ENCODE peak calls at places on chromosomes 6 and 20, in four cellular contexts. One of them, this sample, is unnamed.

GRCh38 chr20:20192366-20192765 is 140.0 kb downstream of the CFAP61 start:
- DNase-seq in iPS DF 19.7: no peak
- DNase-seq in activated naive CD4-positive, alpha-beta T cell: no peak
- DNase-seq in activated T-cell treated with anti-CD3 and anti-CD28 coated beads, Interleukin-2, amount 50 U/mL, for 4 hours: no peak
- DNase-seq in this sample: no peak

GRCh38 chr20:2006452-2007381 is 12.9 kb upstream of the PDYN start:
- DNase-seq in activated T-cell treated with anti-CD3 and anti-CD28 coated beads, Interleukin-2, amount 50 U/mL, for 4 hours: peak; percentile 7
- DNase-seq in activated naive CD4-positive, alpha-beta T cell: no peak
- DNase-seq in iPS DF 19.7: no peak
- DNase-seq in this sample: peak; percentile 37

GRCh38 chr6:82608365-82608764 is 244.7 kb downstream of the TPBG start:
- DNase-seq in activated naive CD4-positive, alpha-beta T cell: no peak
- DNase-seq in iPS DF 19.7: no peak
- DNase-seq in activated T-cell treated with anti-CD3 and anti-CD28 coated beads, Interleukin-2, amount 50 U/mL, for 4 hours: no peak
- DNase-seq in this sample: no peak

GRCh38 chr6:88569959-88570358 is 393.5 kb downstream of the RNGTT start:
- DNase-seq in activated naive CD4-positive, alpha-beta T cell: no peak
- DNase-seq in iPS DF 19.7: no peak
- DNase-seq in activated T-cell treated with anti-CD3 and anti-CD28 coated beads, Interleukin-2, amount 50 U/mL, for 4 hours: no peak
- DNase-seq in this sample: no peak

GRCh38 chr20:20463933-20464374 is 96.0 kb downstream of the INSM1 start:
- DNase-seq in activated naive CD4-positive, alpha-beta T cell: no peak
- DNase-seq in activated T-cell treated with anti-CD3 and anti-CD28 coated beads, Interleukin-2, amount 50 U/mL, for 4 hours: no peak
- DNase-seq in iPS DF 19.7: peak; percentile 94
- DNase-seq in this sample: peak; percentile 80

GRCh38 chr20:56429496-56429895 is 17.4 kb downstream of the CASS4 start:
- DNase-seq in iPS DF 19.7: no peak
- DNase-seq in activated naive CD4-positive, alpha-beta T cell: no peak
- DNase-seq in activated T-cell treated with anti-CD3 and anti-CD28 coated beads, Interleukin-2, amount 50 U/mL, for 4 hours: peak; percentile 52
- DNase-seq in this sample: no peak

GRCh38 chr6:112620832-112621569 is 273.9 kb downstream of the RFPL4B start:
- DNase-seq in activated naive CD4-positive, alpha-beta T cell: no peak
- DNase-seq in activated T-cell treated with anti-CD3 and anti-CD28 coated beads, Interleukin-2, amount 50 U/mL, for 4 hours: no peak
- DNase-seq in iPS DF 19.7: no peak
- DNase-seq in this sample: no peak

GRCh38 chr6:130322673-130323268 is 43.0 kb upstream of the TMEM200A start:
- DNase-seq in iPS DF 19.7: peak; percentile 7
- DNase-seq in activated T-cell treated with anti-CD3 and anti-CD28 coated beads, Interleukin-2, amount 50 U/mL, for 4 hours: peak; percentile 43
- DNase-seq in activated naive CD4-positive, alpha-beta T cell: peak; percentile 20
- DNase-seq in this sample: peak; percentile 35

GRCh38 chr20:58162976-58163375 is 65.5 kb downstream of the ANKRD60 start:
- DNase-seq in iPS DF 19.7: no peak
- DNase-seq in activated T-cell treated with anti-CD3 and anti-CD28 coated beads, Interleukin-2, amount 50 U/mL, for 4 hours: no peak
- DNase-seq in activated naive CD4-positive, alpha-beta T cell: no peak
- DNase-seq in this sample: no peak

GRCh38 chr6:135182120-135182992 is 1.2 kb downstream of the MYB start:
- DNase-seq in activated naive CD4-positive, alpha-beta T cell: peak; percentile 33
- DNase-seq in iPS DF 19.7: no peak
- DNase-seq in activated T-cell treated with anti-CD3 and anti-CD28 coated beads, Interleukin-2, amount 50 U/mL, for 4 hours: peak; percentile 46
- DNase-seq in this sample: no peak

GRCh38 chr6:97177905-97178304 is 105.1 kb downstream of the MMS22L start:
- DNase-seq in activated T-cell treated with anti-CD3 and anti-CD28 coated beads, Interleukin-2, amount 50 U/mL, for 4 hours: no peak
- DNase-seq in activated naive CD4-positive, alpha-beta T cell: no peak
- DNase-seq in iPS DF 19.7: no peak
- DNase-seq in this sample: no peak

GRCh38 chr6:27617046-27617687 is 144.3 kb upstream of the ZNF184 start:
- DNase-seq in activated naive CD4-positive, alpha-beta T cell: no peak
- DNase-seq in iPS DF 19.7: no peak
- DNase-seq in activated T-cell treated with anti-CD3 and anti-CD28 coated beads, Interleukin-2, amount 50 U/mL, for 4 hours: no peak
- DNase-seq in this sample: no peak

GRCh38 chr20:62210496-62210855 is 9.6 kb downstream of the HRH3 start:
- DNase-seq in activated T-cell treated with anti-CD3 and anti-CD28 coated beads, Interleukin-2, amount 50 U/mL, for 4 hours: no peak
- DNase-seq in iPS DF 19.7: no peak
- DNase-seq in activated naive CD4-positive, alpha-beta T cell: no peak
- DNase-seq in this sample: no peak

GRCh38 chr20:8454137-8454712 is 322.2 kb downstream of the PLCB1 start:
- DNase-seq in activated naive CD4-positive, alpha-beta T cell: no peak
- DNase-seq in activated T-cell treated with anti-CD3 and anti-CD28 coated beads, Interleukin-2, amount 50 U/mL, for 4 hours: no peak
- DNase-seq in iPS DF 19.7: peak; percentile 40
- DNase-seq in this sample: peak; percentile 29

GRCh38 chr6:108738684-108739406 is 109.4 kb upstream of the ARMC2 start:
- DNase-seq in activated T-cell treated with anti-CD3 and anti-CD28 coated beads, Interleukin-2, amount 50 U/mL, for 4 hours: no peak
- DNase-seq in iPS DF 19.7: no peak
- DNase-seq in activated naive CD4-positive, alpha-beta T cell: no peak
- DNase-seq in this sample: no peak

GRCh38 chr6:20542927-20543602 is 8.8 kb downstream of the CDKAL1 start:
- DNase-seq in activated T-cell treated with anti-CD3 and anti-CD28 coated beads, Interleukin-2, amount 50 U/mL, for 4 hours: no peak
- DNase-seq in activated naive CD4-positive, alpha-beta T cell: no peak
- DNase-seq in iPS DF 19.7: no peak
- DNase-seq in this sample: no peak

GRCh38 chr20:3658708-3659491 is 4.3 kb downstream of the GFRA4 start:
- DNase-seq in activated naive CD4-positive, alpha-beta T cell: no peak
- DNase-seq in activated T-cell treated with anti-CD3 and anti-CD28 coated beads, Interleukin-2, amount 50 U/mL, for 4 hours: no peak
- DNase-seq in iPS DF 19.7: no peak
- DNase-seq in this sample: no peak

GRCh38 chr6:5302995-5303622 is 41.8 kb downstream of the FARS2 start:
- DNase-seq in activated T-cell treated with anti-CD3 and anti-CD28 coated beads, Interleukin-2, amount 50 U/mL, for 4 hours: peak; percentile 44
- DNase-seq in iPS DF 19.7: peak; percentile 35
- DNase-seq in activated naive CD4-positive, alpha-beta T cell: peak; percentile 9
- DNase-seq in this sample: peak; percentile 35

GRCh38 chr20:12166053-12166717 is 248.5 kb downstream of the BTBD3 start:
- DNase-seq in activated T-cell treated with anti-CD3 and anti-CD28 coated beads, Interleukin-2, amount 50 U/mL, for 4 hours: no peak
- DNase-seq in activated naive CD4-positive, alpha-beta T cell: no peak
- DNase-seq in iPS DF 19.7: no peak
- DNase-seq in this sample: no peak

GRCh38 chr6:21441386-21441785 is 152.2 kb upstream of the SOX4 start:
- DNase-seq in iPS DF 19.7: no peak
- DNase-seq in activated naive CD4-positive, alpha-beta T cell: no peak
- DNase-seq in activated T-cell treated with anti-CD3 and anti-CD28 coated beads, Interleukin-2, amount 50 U/mL, for 4 hours: no peak
- DNase-seq in this sample: no peak

GRCh38 chr20:51462566-51463276 is 79.8 kb downstream of the NFATC2 start:
- DNase-seq in iPS DF 19.7: no peak
- DNase-seq in activated naive CD4-positive, alpha-beta T cell: no peak
- DNase-seq in activated T-cell treated with anti-CD3 and anti-CD28 coated beads, Interleukin-2, amount 50 U/mL, for 4 hours: no peak
- DNase-seq in this sample: no peak

GRCh38 chr6:36977470-36977941 is 8.5 kb downstream of the MTCH1 start:
- DNase-seq in activated naive CD4-positive, alpha-beta T cell: no peak
- DNase-seq in iPS DF 19.7: no peak
- DNase-seq in activated T-cell treated with anti-CD3 and anti-CD28 coated beads, Interleukin-2, amount 50 U/mL, for 4 hours: no peak
- DNase-seq in this sample: no peak

GRCh38 chr20:62063601-62063980 is 2.1 kb downstream of the TAF4 start:
- DNase-seq in activated T-cell treated with anti-CD3 and anti-CD28 coated beads, Interleukin-2, amount 50 U/mL, for 4 hours: no peak
- DNase-seq in activated naive CD4-positive, alpha-beta T cell: no peak
- DNase-seq in iPS DF 19.7: no peak
- DNase-seq in this sample: no peak